ENCODE peak calls at places on chromosome 17, in nine cellular contexts. H is GM23248; W is naive B cell; N is activated T-cell treated with anti-CD3 and anti-CD28 coated beads for 24 hours; Y is H4; O is neural progenitor cell; V is AG09309; B is activated T-helper 1 cell treated with anti-CD3 and anti-CD28 coated beads, Interleukin-12 subunit alpha, Interleukin-12 subunit beta, Interleukin-2, Interleukin-4 antibody, amounts not matched to agents 30 ng/mL and 10 ng/mL and 1 ng/mL, durations not matched to agents 14 hours and 24 hours and 36 hours; L is CD8-positive, alpha-beta T cell. I is an unnamed sample.

GRCh38 chr17:17783121-17783824 is 53.5 kb downstream of the SREBF1 start:
- DNase-seq in W (no peak), N (peak), Y (no peak), V (no peak), H (peak), O (peak), B (peak), L (peak), I (no peak)

GRCh38 chr17:77177002-77177401 is 36.2 kb downstream of the SEC14L1 start:
- DNase-seq in N (no peak), V (no peak), W (no peak), H (no peak), B (no peak), O (no peak), L (no peak), Y (no peak), I (no peak)

GRCh38 chr17:72039490-72039889 is 81.3 kb upstream of the SOX9 start:
- DNase-seq in H (peak), N (no peak), L (no peak), O (no peak), W (no peak), V (no peak), B (no peak), Y (no peak), I (no peak)

GRCh38 chr17:80743181-80743771 is 198.6 kb downstream of the RPTOR start:
- DNase-seq in L (peak), W (no peak), B (peak), N (no peak), V (peak), Y (no peak), O (no peak), H (peak), I (no peak)

GRCh38 chr17:74453665-74454196 is 12.7 kb upstream of the CD300A start:
- DNase-seq in Y (no peak), V (no peak), H (no peak), N (no peak), B (peak), W (no peak), L (no peak), O (peak), I (peak)

GRCh38 chr17:9907883-9908648 is 3.0 kb upstream of the RCVRN start:
- DNase-seq in L (no peak), W (no peak), Y (peak), V (no peak), B (no peak), H (no peak), N (no peak), O (no peak), I (no peak)

GRCh38 chr17:46790216-46790615 is 28.3 kb downstream of the WNT3 start:
- DNase-seq in L (no peak), O (no peak), W (no peak), B (no peak), Y (no peak), N (no peak), V (no peak), H (no peak), I (no peak)

GRCh38 chr17:2723997-2724782 is 12.6 kb upstream of the CLUH start:
- DNase-seq in L (no peak), O (peak), N (no peak), W (no peak), H (peak), B (no peak), Y (no peak), V (no peak), I (no peak)

GRCh38 chr17:4483012-4483840 is 15.5 kb upstream of the SPNS2 start:
- DNase-seq in V (no peak), L (no peak), O (peak), W (no peak), N (no peak), B (no peak), Y (no peak), H (no peak), I (peak)

GRCh38 chr17:77657821-77658220 is 300.7 kb upstream of the TNRC6C start:
- DNase-seq in V (no peak), B (no peak), N (no peak), O (no peak), L (no peak), W (no peak), H (no peak), Y (no peak), I (no peak)

GRCh38 chr17:53353919-53354351 is 468.8 kb upstream of the KIF2B start:
- DNase-seq in V (no peak), O (no peak), L (no peak), Y (peak), W (no peak), H (no peak), N (no peak), B (no peak), I (no peak)

GRCh38 chr17:732788-733720 is 658 bp downstream of the TLCD3A start:
- DNase-seq in W (peak), Y (no peak), V (no peak), N (no peak), O (peak), H (peak), B (peak), L (peak), I (peak)

GRCh38 chr17:79528592-79529125 is 82.2 kb downstream of the RBFOX3 start:
- DNase-seq in N (no peak), L (no peak), V (no peak), B (no peak), H (no peak), W (no peak), Y (no peak), O (no peak), I (no peak)